ENCODE peak calls at places on chromosomes 16 and 17, in four cellular contexts. A is GM13977, I is anterior cingulate cortex, V is progenitor cell of endocrine pancreas. D is an unnamed sample.

GRCh38 chr16:49576173-49576494 is 202.5 kb downstream of the C16orf78 start:
- DNase-seq in I (no peak), V (no peak), A (no peak), D (no peak)

GRCh38 chr17:38591759-38592241 is 14.0 kb downstream of the SRCIN1 start:
- DNase-seq in V (no peak), A (no peak), I (no peak), D (no peak)

GRCh38 chr16:58306327-58306726 is 11.5 kb upstream of the PRSS54 start:
- DNase-seq in A (no peak), I (no peak), V (no peak), D (no peak)

GRCh38 chr16:17359778-17360177 is 111.0 kb downstream of the XYLT1 start:
- DNase-seq in V (no peak), I (no peak), A (no peak), D (no peak)

GRCh38 chr16:87850009-87851006 is 19.0 kb downstream of the SLC7A5 start:
- DNase-seq in I (no peak), V (peak), A (peak), D (peak)

GRCh38 chr16:68752602-68753001 is 15.5 kb downstream of the CDH1 start:
- DNase-seq in V (no peak), A (no peak), I (no peak), D (no peak)

GRCh38 chr16:8926827-8927226 is 36.9 kb downstream of the USP7 start:
- DNase-seq in I (no peak), A (no peak), V (no peak), D (no peak)

GRCh38 chr16:68479271-68479670 is 31.0 kb upstream of the SMPD3 start:
- DNase-seq in A (no peak), I (no peak), V (no peak), D (no peak)

GRCh38 chr17:49976163-49976827 is 7.3 kb downstream of the DLX4 start:
- DNase-seq in V (no peak), I (no peak), A (no peak), D (no peak)

GRCh38 chr16:70725024-70725911 is 39.4 kb upstream of the MTSS2 start:
- DNase-seq in I (no peak), V (no peak), A (no peak), D (peak)

GRCh38 chr17:78384479-78385175 is 6.2 kb downstream of the PGS1 start:
- DNase-seq in I (no peak), V (no peak), A (no peak), D (no peak)

GRCh38 chr17:29593546-29594440 is 861 bp downstream of the ANKRD13B start:
- DNase-seq in I (no peak), A (peak), V (no peak), D (no peak)

GRCh38 chr16:68524069-68524820 is 14.8 kb upstream of the ZFP90 start:
- DNase-seq in I (no peak), A (no peak), V (no peak), D (no peak)

GRCh38 chr17:75594499-75595283 is 7.1 kb downstream of the MYO15B start:
- DNase-seq in V (no peak), I (no peak), A (no peak), D (peak)

GRCh38 chr16:77657016-77657415 is 65.3 kb upstream of the NUDT7 start:
- DNase-seq in A (no peak), I (no peak), V (no peak), D (no peak)

GRCh38 chr17:17702370-17702769 is 21.1 kb downstream of the RAI1 start:
- DNase-seq in I (no peak), A (no peak), V (no peak), D (no peak)

D was measured in tibial artery.